ENCODE peak calls at places on chromosomes 11 and 22, in four cellular contexts. K is A549, C is uterus, J is body of pancreas. X is an unnamed sample.
A peak's percentile ranks its signal among the peaks of the same experiment; 100 is the strongest.

GRCh38 chr22:18045794-18046193 is 21.4 kb upstream of the MICAL3 start:
- DNase-seq in C (no peak), K (no peak), J (no peak), X (no peak)

GRCh38 chr11:46006418-46007070 is 84.1 kb downstream of the LARGE2 start:
- DNase-seq in K (peak; percentile 73), J (no peak), C (peak; percentile 26), X (no peak)

GRCh38 chr22:31538815-31539214 is 42.5 kb downstream of the SFI1 start:
- DNase-seq in K (no peak), C (no peak), J (no peak), X (no peak)

GRCh38 chr11:109849946-109850345 is 243.2 kb upstream of the ZC3H12C start:
- DNase-seq in J (no peak), C (no peak), K (no peak), X (no peak)

GRCh38 chr11:116194156-116194904 is 578.5 kb downstream of the BUD13 start:
- DNase-seq in J (no peak), K (no peak), C (no peak), X (no peak)

GRCh38 chr11:130369141-130369691 is 54.5 kb upstream of the ZBTB44 start:
- DNase-seq in C (no peak), K (no peak), J (no peak), X (no peak)

GRCh38 chr11:15489281-15489680 is 374.6 kb downstream of the INSC start:
- DNase-seq in C (no peak), J (no peak), K (no peak), X (no peak)

GRCh38 chr11:44505591-44506054 is 59.8 kb upstream of the CD82 start:
- DNase-seq in J (no peak), C (no peak), K (no peak), X (no peak)

GRCh38 chr22:47221840-47222615 is 459.6 kb downstream of the TBC1D22A start:
- DNase-seq in C (no peak), K (no peak), J (no peak), X (no peak)

GRCh38 chr11:94623120-94623735 is 56.1 kb downstream of the PIWIL4 start:
- DNase-seq in K (peak; percentile 60), J (peak; percentile 58), C (peak; percentile 53), X (peak; percentile 70)

GRCh38 chr11:66336234-66337102 is at the start of gene RIN1:
- DNase-seq in K (peak; percentile 93), J (peak; percentile 57), C (peak; percentile 65), X (no peak)
- H3K4me3 ChIP-seq in K (peak within 1 kb of the TSS; percentile 56), J (no peak within 1 kb of the TSS), C (peak within 1 kb of the TSS; percentile 50), X (peak within 1 kb of the TSS; percentile 64)

DNA sequence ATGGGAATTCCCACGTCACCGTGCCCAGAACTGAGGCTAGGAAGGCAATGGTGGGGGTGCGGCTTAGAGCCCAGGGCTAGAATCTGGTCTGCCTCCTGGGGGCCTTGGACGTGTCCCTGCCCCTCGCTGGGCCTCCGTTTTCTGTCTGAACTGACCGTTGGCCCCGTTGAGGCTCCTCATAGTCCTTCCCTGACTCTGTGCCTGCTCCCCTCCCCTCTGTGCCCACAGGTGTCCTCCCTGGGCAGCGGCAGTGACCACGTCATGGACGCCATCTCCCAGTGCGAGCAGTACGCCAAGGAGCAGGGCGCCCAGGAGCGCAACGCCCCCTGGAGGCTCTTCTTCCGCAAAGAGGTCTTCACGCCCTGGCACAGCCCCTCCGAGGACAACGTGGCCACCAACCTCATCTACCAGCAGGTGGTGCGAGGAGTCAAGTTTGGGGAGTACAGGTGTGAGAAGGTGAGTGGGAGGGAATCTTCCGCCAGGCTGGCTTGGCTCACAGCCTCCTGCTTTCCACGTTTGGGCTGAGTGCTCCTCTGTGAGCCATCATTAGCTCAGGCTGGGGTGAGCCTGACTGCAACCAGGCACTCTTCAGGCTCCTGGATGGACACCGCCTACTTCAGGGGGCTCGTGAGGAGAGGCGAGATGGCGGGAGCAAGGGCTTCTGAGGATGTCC is 63.9 kb downstream of the MYO7A start:
- DNase-seq in K (peak; percentile 95), C (no peak), J (peak; percentile 92), X (no peak)
- TF ChIP-seq CTCF in K (peak; percentile 99), C (peak; percentile 34), J (peak; percentile 85), X (peak; percentile 25)

DNA sequence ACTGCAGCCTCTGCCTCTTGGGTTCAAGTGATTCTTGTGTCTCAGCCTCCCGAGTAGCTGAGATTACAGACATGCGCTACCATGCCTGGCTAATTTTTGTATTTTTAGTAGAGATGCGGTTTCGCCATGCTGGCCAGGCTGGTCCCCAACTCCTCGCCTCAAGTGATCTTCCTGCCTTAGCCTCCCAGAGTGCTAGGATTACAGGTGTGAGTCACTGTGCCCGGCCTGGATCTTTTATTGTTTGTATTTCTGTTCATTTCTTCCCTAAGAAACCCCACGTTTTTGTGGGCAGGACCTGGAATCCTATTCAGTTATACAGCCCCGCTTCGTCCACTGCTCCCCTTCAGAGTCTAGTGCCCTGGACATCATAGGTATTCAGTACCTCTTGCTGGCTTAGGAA is 28.7 kb downstream of the ZBTB16 start:
- DNase-seq in J (no peak), C (no peak), K (no peak), X (no peak)
- TF ChIP-seq POLR2A in J (no peak), C (no peak), K (no peak), X (no peak)

DNA sequence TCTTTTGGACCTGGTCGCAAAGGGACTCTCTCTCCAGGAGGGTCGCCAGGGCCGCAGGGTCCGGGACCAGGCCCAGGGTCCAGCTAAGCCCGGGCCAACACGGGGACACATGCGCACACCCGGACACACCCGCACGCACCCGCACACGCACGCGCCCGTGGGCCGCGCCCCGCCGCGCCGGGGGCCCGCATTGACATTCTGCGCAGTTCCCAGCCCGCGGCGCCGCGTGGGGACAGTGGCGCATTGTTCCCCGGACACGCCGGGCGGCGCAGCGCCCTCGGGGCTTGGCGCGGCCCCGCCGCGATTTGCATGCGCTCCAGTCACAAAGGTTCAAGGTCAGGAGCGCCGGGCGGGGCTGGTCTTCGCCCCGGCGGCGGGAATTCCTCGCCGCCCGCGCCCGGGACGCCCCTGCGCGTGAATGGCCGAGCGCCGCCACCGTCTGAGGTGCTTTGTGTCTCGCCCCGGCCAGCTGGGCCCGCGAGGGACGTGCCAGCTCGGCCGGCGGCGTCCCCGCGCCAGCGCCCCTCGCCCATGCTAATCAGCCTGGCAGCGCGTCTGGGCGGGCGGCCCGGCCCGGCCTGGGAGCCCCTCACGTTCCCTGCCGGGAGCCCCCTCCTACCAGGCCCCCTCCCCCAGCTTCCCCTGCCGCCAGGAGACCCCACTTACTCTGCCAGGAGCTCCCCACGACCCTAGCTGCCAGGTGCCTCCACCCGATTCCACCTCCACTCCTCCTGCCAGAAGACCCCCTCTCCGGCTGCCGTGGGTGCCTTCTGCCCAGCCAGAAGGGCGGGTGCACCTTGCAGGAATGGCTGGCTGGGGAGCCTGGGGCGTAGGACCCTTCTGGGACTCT is 50.5 kb upstream of the WNT7B start:
- DNase-seq in C (peak; percentile 56), J (peak; percentile 83), K (no peak), X (peak; percentile 40)
- H3K4me3 ChIP-seq in C (peak overlapping the region; percentile 40), J (no peak overlapping the region), K (peak overlapping the region; percentile 23), X (peak overlapping the region; percentile 44)

GRCh38 chr22:23514317-23515038 is 65.6 kb downstream of the IGLL1 start:
- DNase-seq in C (no peak), J (no peak), K (no peak), X (no peak)
- TF ChIP-seq CTCF in C (no peak), J (no peak), K (no peak), X (no peak)